ENCODE peak calls at places on chromosomes 11 and 22, in eight cellular contexts. One of them, this sample, is unnamed.

GRCh38 chr11:44623716-44624491 is 58.4 kb downstream of the CD82 start:
- DNase-seq in adrenal gland: peak; percentile 7
- DNase-seq in stomach: peak; percentile 24
- DNase-seq in heart left ventricle: no peak
- DNase-seq in kidney epithelial cell: no peak
- DNase-seq in epithelial cell of esophagus: no peak
- DNase-seq in astrocyte of the spinal cord: no peak
- DNase-seq in pancreas: no peak
- DNase-seq in this sample: no peak

GRCh38 chr11:112523477-112523876 is 262.8 kb upstream of the PLET1 start:
- DNase-seq in kidney epithelial cell: no peak
- DNase-seq in stomach: no peak
- DNase-seq in astrocyte of the spinal cord: peak; percentile 3
- DNase-seq in pancreas: no peak
- DNase-seq in heart left ventricle: peak; percentile 29
- DNase-seq in epithelial cell of esophagus: no peak
- DNase-seq in adrenal gland: no peak
- DNase-seq in this sample: no peak

GRCh38 chr22:46280999-46281623 is 13.3 kb downstream of the TTC38 start:
- DNase-seq in pancreas: no peak
- DNase-seq in kidney epithelial cell: no peak
- DNase-seq in heart left ventricle: no peak
- DNase-seq in stomach: no peak
- DNase-seq in epithelial cell of esophagus: no peak
- DNase-seq in astrocyte of the spinal cord: no peak
- DNase-seq in adrenal gland: no peak
- DNase-seq in this sample: no peak

GRCh38 chr11:129115652-129116585 is 76.2 kb downstream of the ARHGAP32 start:
- DNase-seq in heart left ventricle: no peak
- DNase-seq in stomach: no peak
- DNase-seq in adrenal gland: no peak
- DNase-seq in pancreas: no peak
- DNase-seq in epithelial cell of esophagus: peak; percentile 44
- DNase-seq in kidney epithelial cell: peak; percentile 9
- DNase-seq in astrocyte of the spinal cord: peak; percentile 62
- DNase-seq in this sample: no peak

GRCh38 chr11:31022080-31022479 is 347.5 kb downstream of the DCDC1 start:
- DNase-seq in astrocyte of the spinal cord: no peak
- DNase-seq in stomach: no peak
- DNase-seq in pancreas: no peak
- DNase-seq in kidney epithelial cell: no peak
- DNase-seq in epithelial cell of esophagus: no peak
- DNase-seq in adrenal gland: no peak
- DNase-seq in heart left ventricle: no peak
- DNase-seq in this sample: no peak

GRCh38 chr11:11537372-11537771 is 84.4 kb downstream of the GALNT18 start:
- DNase-seq in pancreas: no peak
- DNase-seq in stomach: no peak
- DNase-seq in adrenal gland: no peak
- DNase-seq in heart left ventricle: no peak
- DNase-seq in astrocyte of the spinal cord: no peak
- DNase-seq in epithelial cell of esophagus: no peak
- DNase-seq in kidney epithelial cell: no peak
- DNase-seq in this sample: no peak

GRCh38 chr11:121466063-121466794 is 13.5 kb upstream of the SORL1-AS1 start:
- DNase-seq in astrocyte of the spinal cord: peak; percentile 93
- DNase-seq in kidney epithelial cell: peak; percentile 95
- DNase-seq in heart left ventricle: peak; percentile 84
- DNase-seq in pancreas: peak; percentile 86
- DNase-seq in epithelial cell of esophagus: peak; percentile 97
- DNase-seq in stomach: peak; percentile 92
- DNase-seq in adrenal gland: peak; percentile 97
- DNase-seq in this sample: peak; percentile 64

GRCh38 chr11:85076535-85077330 is 550.4 kb downstream of the DLG2 start:
- DNase-seq in adrenal gland: no peak
- DNase-seq in heart left ventricle: no peak
- DNase-seq in stomach: no peak
- DNase-seq in kidney epithelial cell: no peak
- DNase-seq in astrocyte of the spinal cord: peak; percentile 64
- DNase-seq in pancreas: no peak
- DNase-seq in epithelial cell of esophagus: peak; percentile 31
- DNase-seq in this sample: no peak

GRCh38 chr11:120205596-120206161 is 5.2 kb upstream of the OAF start:
- DNase-seq in astrocyte of the spinal cord: peak; percentile 52
- DNase-seq in stomach: no peak
- DNase-seq in pancreas: no peak
- DNase-seq in epithelial cell of esophagus: peak; percentile 90
- DNase-seq in adrenal gland: peak; percentile 72
- DNase-seq in heart left ventricle: no peak
- DNase-seq in kidney epithelial cell: peak; percentile 67
- DNase-seq in this sample: no peak

GRCh38 chr22:44752285-44753188 is at the start of gene ARHGAP8:
- DNase-seq in kidney epithelial cell: no peak
- DNase-seq in stomach: peak; percentile 60
- DNase-seq in pancreas: peak; percentile 88
- DNase-seq in adrenal gland: no peak
- DNase-seq in epithelial cell of esophagus: peak; percentile 53
- DNase-seq in astrocyte of the spinal cord: no peak
- DNase-seq in heart left ventricle: no peak
- DNase-seq in this sample: no peak

GRCh38 chr22:42902875-42903510 is 45.9 kb upstream of the ARFGAP3 start:
- DNase-seq in astrocyte of the spinal cord: peak; percentile 58
- DNase-seq in stomach: no peak
- DNase-seq in heart left ventricle: no peak
- DNase-seq in adrenal gland: no peak
- DNase-seq in pancreas: no peak
- DNase-seq in epithelial cell of esophagus: no peak
- DNase-seq in kidney epithelial cell: no peak
- DNase-seq in this sample: no peak

GRCh38 chr11:446886-447285 is 3.2 kb upstream of the PTDSS2 start:
- DNase-seq in heart left ventricle: no peak
- DNase-seq in adrenal gland: no peak
- DNase-seq in kidney epithelial cell: no peak
- DNase-seq in stomach: no peak
- DNase-seq in astrocyte of the spinal cord: no peak
- DNase-seq in pancreas: peak; percentile 79
- DNase-seq in epithelial cell of esophagus: peak; percentile 76
- DNase-seq in this sample: no peak

GRCh38 chr11:12508151-12508740 is 130.9 kb downstream of the PARVA start:
- DNase-seq in stomach: no peak
- DNase-seq in adrenal gland: no peak
- DNase-seq in pancreas: no peak
- DNase-seq in kidney epithelial cell: no peak
- DNase-seq in epithelial cell of esophagus: no peak
- DNase-seq in heart left ventricle: peak; percentile 18
- DNase-seq in astrocyte of the spinal cord: peak; percentile 57
- DNase-seq in this sample: peak; percentile 62

GRCh38 chr11:12871788-12872321 is 137.3 kb upstream of the RASSF10 start:
- DNase-seq in astrocyte of the spinal cord: no peak
- DNase-seq in kidney epithelial cell: no peak
- DNase-seq in stomach: no peak
- DNase-seq in adrenal gland: no peak
- DNase-seq in pancreas: no peak
- DNase-seq in heart left ventricle: no peak
- DNase-seq in epithelial cell of esophagus: peak; percentile 33
- DNase-seq in this sample: no peak

GRCh38 chr11:108836541-108836940 is 171.7 kb downstream of the DDX10 start:
- DNase-seq in kidney epithelial cell: no peak
- DNase-seq in stomach: no peak
- DNase-seq in astrocyte of the spinal cord: no peak
- DNase-seq in pancreas: no peak
- DNase-seq in epithelial cell of esophagus: no peak
- DNase-seq in adrenal gland: no peak
- DNase-seq in heart left ventricle: no peak
- DNase-seq in this sample: no peak

GRCh38 chr11:108838804-108839128 is 173.9 kb downstream of the DDX10 start:
- DNase-seq in astrocyte of the spinal cord: no peak
- DNase-seq in pancreas: no peak
- DNase-seq in kidney epithelial cell: no peak
- DNase-seq in heart left ventricle: no peak
- DNase-seq in adrenal gland: no peak
- DNase-seq in epithelial cell of esophagus: no peak
- DNase-seq in stomach: no peak
- DNase-seq in this sample: no peak

GRCh38 chr11:108835624-108836023 is 170.8 kb downstream of the DDX10 start:
- DNase-seq in adrenal gland: no peak
- DNase-seq in kidney epithelial cell: no peak
- DNase-seq in stomach: no peak
- DNase-seq in pancreas: no peak
- DNase-seq in epithelial cell of esophagus: no peak
- DNase-seq in heart left ventricle: no peak
- DNase-seq in astrocyte of the spinal cord: no peak
- DNase-seq in this sample: no peak

GRCh38 chr11:108838102-108838803 is 173.4 kb downstream of the DDX10 start:
- DNase-seq in adrenal gland: no peak
- DNase-seq in epithelial cell of esophagus: no peak
- DNase-seq in heart left ventricle: no peak
- DNase-seq in astrocyte of the spinal cord: no peak
- DNase-seq in pancreas: no peak
- DNase-seq in stomach: no peak
- DNase-seq in kidney epithelial cell: no peak
- DNase-seq in this sample: no peak
- H3K4me3 ChIP-seq in adrenal gland: no peak overlapping the region
- H3K4me3 ChIP-seq in epithelial cell of esophagus: no peak overlapping the region
- H3K4me3 ChIP-seq in heart left ventricle: no peak overlapping the region
- H3K4me3 ChIP-seq in astrocyte of the spinal cord: no peak overlapping the region
- H3K4me3 ChIP-seq in pancreas: no peak overlapping the region
- H3K4me3 ChIP-seq in stomach: no peak overlapping the region
- H3K4me3 ChIP-seq in kidney epithelial cell: no peak overlapping the region
- H3K4me3 ChIP-seq in this sample: no peak overlapping the region

GRCh38 chr11:46105134-46105628 is 16.1 kb downstream of the PHF21A start:
- DNase-seq in kidney epithelial cell: no peak
- DNase-seq in epithelial cell of esophagus: no peak
- DNase-seq in stomach: no peak
- DNase-seq in adrenal gland: no peak
- DNase-seq in pancreas: no peak
- DNase-seq in heart left ventricle: no peak
- DNase-seq in astrocyte of the spinal cord: no peak
- DNase-seq in this sample: no peak

GRCh38 chr11:46107408-46107718 is 13.9 kb downstream of the PHF21A start:
- DNase-seq in adrenal gland: no peak
- DNase-seq in heart left ventricle: no peak
- DNase-seq in pancreas: no peak
- DNase-seq in kidney epithelial cell: no peak
- DNase-seq in astrocyte of the spinal cord: no peak
- DNase-seq in stomach: no peak
- DNase-seq in epithelial cell of esophagus: no peak
- DNase-seq in this sample: no peak

GRCh38 chr11:46106530-46107407 is 14.5 kb downstream of the PHF21A start:
- DNase-seq in epithelial cell of esophagus: no peak
- DNase-seq in kidney epithelial cell: no peak
- DNase-seq in stomach: no peak
- DNase-seq in heart left ventricle: no peak
- DNase-seq in pancreas: no peak
- DNase-seq in astrocyte of the spinal cord: no peak
- DNase-seq in adrenal gland: no peak
- DNase-seq in this sample: no peak

GRCh38 chr11:46107780-46108179 is 13.5 kb downstream of the PHF21A start:
- DNase-seq in adrenal gland: no peak
- DNase-seq in epithelial cell of esophagus: no peak
- DNase-seq in kidney epithelial cell: no peak
- DNase-seq in astrocyte of the spinal cord: no peak
- DNase-seq in heart left ventricle: no peak
- DNase-seq in pancreas: no peak
- DNase-seq in stomach: no peak
- DNase-seq in this sample: no peak

DNA sequence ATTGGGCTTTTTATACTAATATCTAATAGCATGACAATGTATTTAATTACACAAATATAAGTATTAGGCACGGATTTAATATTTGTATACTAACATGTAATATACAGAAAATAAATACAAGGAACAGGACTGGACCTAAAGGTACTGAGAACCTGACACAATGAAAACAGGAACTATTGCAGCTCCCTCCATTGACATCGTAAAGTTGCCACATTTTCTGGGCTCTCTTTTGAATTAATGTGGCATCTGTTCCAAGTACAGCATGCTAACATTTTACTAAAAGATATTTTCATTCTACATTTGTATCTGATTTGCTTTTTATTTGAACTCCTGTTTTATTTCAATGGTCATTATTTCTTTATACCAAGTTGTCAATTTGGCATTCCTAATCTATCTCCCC is 15.4 kb downstream of the PHF21A start:
- DNase-seq in astrocyte of the spinal cord: no peak
- DNase-seq in stomach: no peak
- DNase-seq in pancreas: no peak
- DNase-seq in kidney epithelial cell: no peak
- DNase-seq in adrenal gland: no peak
- DNase-seq in heart left ventricle: no peak
- DNase-seq in epithelial cell of esophagus: no peak
- DNase-seq in this sample: no peak
- TF ChIP-seq CTCF in astrocyte of the spinal cord: no peak
- TF ChIP-seq CTCF in stomach: no peak
- TF ChIP-seq CTCF in pancreas: no peak
- TF ChIP-seq CTCF in kidney epithelial cell: no peak
- TF ChIP-seq CTCF in adrenal gland: no peak
- TF ChIP-seq CTCF in heart left ventricle: no peak
- TF ChIP-seq CTCF in epithelial cell of esophagus: no peak
- TF ChIP-seq CTCF in this sample: no peak

GRCh38 chr11:77705195-77705876 is 67.7 kb upstream of the CLNS1A start:
- DNase-seq in astrocyte of the spinal cord: peak; percentile 32
- DNase-seq in epithelial cell of esophagus: peak; percentile 60
- DNase-seq in adrenal gland: peak; percentile 31
- DNase-seq in kidney epithelial cell: peak; percentile 85
- DNase-seq in stomach: no peak
- DNase-seq in pancreas: no peak
- DNase-seq in heart left ventricle: no peak
- DNase-seq in this sample: no peak
- H3K4me3 ChIP-seq in astrocyte of the spinal cord: no peak overlapping the region
- H3K4me3 ChIP-seq in epithelial cell of esophagus: no peak overlapping the region
- H3K4me3 ChIP-seq in adrenal gland: no peak overlapping the region
- H3K4me3 ChIP-seq in kidney epithelial cell: no peak overlapping the region
- H3K4me3 ChIP-seq in stomach: no peak overlapping the region
- H3K4me3 ChIP-seq in pancreas: no peak overlapping the region
- H3K4me3 ChIP-seq in heart left ventricle: no peak overlapping the region
- H3K4me3 ChIP-seq in this sample: no peak overlapping the region

GRCh38 chr11:130161441-130161840 is 1.9 kb downstream of the ST14 start:
- DNase-seq in adrenal gland: no peak
- DNase-seq in astrocyte of the spinal cord: no peak
- DNase-seq in heart left ventricle: no peak
- DNase-seq in pancreas: no peak
- DNase-seq in stomach: no peak
- DNase-seq in epithelial cell of esophagus: no peak
- DNase-seq in kidney epithelial cell: no peak
- DNase-seq in this sample: no peak

GRCh38 chr11:130160460-130161090 is 993 bp downstream of the ST14 start:
- DNase-seq in kidney epithelial cell: no peak
- DNase-seq in heart left ventricle: no peak
- DNase-seq in epithelial cell of esophagus: no peak
- DNase-seq in adrenal gland: no peak
- DNase-seq in stomach: no peak
- DNase-seq in pancreas: no peak
- DNase-seq in astrocyte of the spinal cord: no peak
- DNase-seq in this sample: no peak

GRCh38 chr11:130163346-130164220 is 4.0 kb downstream of the ST14 start:
- DNase-seq in heart left ventricle: no peak
- DNase-seq in adrenal gland: peak; percentile 42
- DNase-seq in astrocyte of the spinal cord: no peak
- DNase-seq in pancreas: peak; percentile 87
- DNase-seq in kidney epithelial cell: no peak
- DNase-seq in stomach: peak; percentile 80
- DNase-seq in epithelial cell of esophagus: no peak
- DNase-seq in this sample: no peak

GRCh38 chr11:130164221-130164570 is 4.6 kb downstream of the ST14 start:
- DNase-seq in astrocyte of the spinal cord: no peak
- DNase-seq in heart left ventricle: no peak
- DNase-seq in stomach: no peak
- DNase-seq in kidney epithelial cell: no peak
- DNase-seq in pancreas: no peak
- DNase-seq in epithelial cell of esophagus: no peak
- DNase-seq in adrenal gland: no peak
- DNase-seq in this sample: no peak

GRCh38 chr11:130162733-130163132 is 3.2 kb downstream of the ST14 start:
- DNase-seq in heart left ventricle: no peak
- DNase-seq in epithelial cell of esophagus: peak; percentile 89
- DNase-seq in adrenal gland: no peak
- DNase-seq in kidney epithelial cell: no peak
- DNase-seq in pancreas: no peak
- DNase-seq in stomach: no peak
- DNase-seq in astrocyte of the spinal cord: no peak
- DNase-seq in this sample: no peak
- TF ChIP-seq CTCF in heart left ventricle: no peak
- TF ChIP-seq CTCF in epithelial cell of esophagus: no peak
- TF ChIP-seq CTCF in adrenal gland: no peak
- TF ChIP-seq CTCF in kidney epithelial cell: no peak
- TF ChIP-seq CTCF in pancreas: no peak
- TF ChIP-seq CTCF in stomach: no peak
- TF ChIP-seq CTCF in astrocyte of the spinal cord: no peak
- TF ChIP-seq CTCF in this sample: no peak